ENCODE peak calls at places on chromosomes 1 and 21, in ten cellular contexts. K is GM10248, B is adrenal gland, C is GM23338, Y is brain microvascular endothelial cell, J is fibroblast of villous mesenchyme, O is IMR-90, Q is lung, U is heart left ventricle, I is GM20000. E is an unnamed sample.

GRCh38 chr21:38202811-38203210 is 54.0 kb upstream of the KCNJ15 start:
- DNase-seq in K (no peak), B (no peak), C (no peak), Y (no peak), J (no peak), O (no peak), Q (no peak), U (no peak), I (no peak), E (no peak)

GRCh38 chr1:26290416-26291261 is 10.8 kb downstream of the SH3BGRL3 start:
- DNase-seq in K (peak), B (no peak), C (peak), Y (no peak), J (no peak), O (no peak), Q (no peak), U (no peak), I (peak), E (no peak)

GRCh38 chr1:151535326-151536271 is 4.5 kb upstream of the TUFT1 start:
- DNase-seq in K (no peak), B (no peak), C (no peak), Y (no peak), J (no peak), O (peak), Q (no peak), U (no peak), I (no peak), E (no peak)

GRCh38 chr1:55317263-55317662 is 102.1 kb upstream of the USP24 start:
- DNase-seq in K (no peak), B (no peak), C (no peak), Y (no peak), J (no peak), O (no peak), Q (no peak), U (no peak), I (no peak), E (no peak)

GRCh38 chr1:210541680-210542358 is 213.1 kb downstream of the HHAT start:
- DNase-seq in K (no peak), B (no peak), C (peak), Y (peak), J (no peak), O (peak), Q (no peak), U (no peak), I (no peak), E (no peak)

GRCh38 chr1:227411066-227411465 is 92.8 kb upstream of the CDC42BPA start:
- DNase-seq in K (no peak), B (no peak), C (no peak), Y (peak), J (peak), O (peak), Q (no peak), U (no peak), I (no peak), E (no peak)

GRCh38 chr21:42039470-42039901 is 29.3 kb upstream of the ZBTB21 start:
- DNase-seq in K (no peak), B (no peak), C (no peak), Y (peak), J (peak), O (peak), Q (peak), U (no peak), I (no peak), E (no peak)

GRCh38 chr1:167059045-167059728 is 31.0 kb downstream of the GPA33 start:
- DNase-seq in K (peak), B (peak), C (peak), Y (peak), J (peak), O (peak), Q (peak), U (peak), I (peak), E (peak)

GRCh38 chr1:224509881-224510280 is 75.3 kb upstream of the WDR26 start:
- DNase-seq in K (no peak), B (no peak), C (no peak), Y (no peak), J (peak), O (peak), Q (no peak), U (no peak), I (no peak), E (no peak)

GRCh38 chr1:40299366-40300248 is 17.5 kb downstream of the COL9A2 start:
- DNase-seq in K (no peak), B (no peak), C (no peak), Y (no peak), J (no peak), O (peak), Q (no peak), U (no peak), I (peak), E (no peak)

GRCh38 chr1:210908257-210908656 is 225.7 kb downstream of the KCNH1 start:
- DNase-seq in K (no peak), B (no peak), C (no peak), Y (no peak), J (no peak), O (no peak), Q (no peak), U (no peak), I (no peak), E (no peak)

GRCh38 chr1:157099633-157100009 is at the start of gene ETV3L:
- DNase-seq in K (no peak), B (no peak), C (no peak), Y (no peak), J (no peak), O (no peak), Q (no peak), U (peak), I (no peak), E (no peak)

GRCh38 chr1:77031101-77031662 is 163.9 kb downstream of the ST6GALNAC5 start:
- DNase-seq in K (no peak), B (no peak), C (no peak), Y (peak), J (peak), O (peak), Q (no peak), U (no peak), I (peak), E (no peak)

GRCh38 chr1:33260435-33260980 is 4.2 kb downstream of the ZNF362 start:
- DNase-seq in K (no peak), B (no peak), C (no peak), Y (no peak), J (no peak), O (no peak), Q (no peak), U (no peak), I (no peak), E (no peak)

GRCh38 chr1:76158126-76158525 is 83.6 kb downstream of the ST6GALNAC3 start:
- DNase-seq in K (no peak), B (no peak), C (no peak), Y (no peak), J (no peak), O (no peak), Q (no peak), U (no peak), I (no peak), E (no peak)

GRCh38 chr1:183569141-183569540 is 21.1 kb downstream of the NCF2 start:
- DNase-seq in K (no peak), B (no peak), C (no peak), Y (peak), J (no peak), O (peak), Q (no peak), U (no peak), I (no peak), E (no peak)

GRCh38 chr1:206631085-206631509 is 4.2 kb upstream of the DYRK3 start:
- DNase-seq in K (peak), B (peak), C (peak), Y (peak), J (peak), O (peak), Q (peak), U (no peak), I (peak), E (no peak)

GRCh38 chr1:145985502-145986439 is 10.6 kb downstream of the TXNIP start:
- DNase-seq in K (no peak), B (peak), C (peak), Y (no peak), J (peak), O (peak), Q (peak), U (peak), I (no peak), E (no peak)

GRCh38 chr1:21069549-21069948 is 107.1 kb downstream of the EIF4G3 start:
- DNase-seq in K (no peak), B (no peak), C (peak), Y (peak), J (peak), O (peak), Q (no peak), U (no peak), I (no peak), E (no peak)

GRCh38 chr1:243547906-243548305 is 292.1 kb downstream of the SDCCAG8 start:
- DNase-seq in K (no peak), B (no peak), C (no peak), Y (no peak), J (no peak), O (no peak), Q (no peak), U (no peak), I (no peak), E (no peak)

GRCh38 chr1:192984058-192984457 is 75.1 kb downstream of the UCHL5 start:
- DNase-seq in K (no peak), B (no peak), C (no peak), Y (no peak), J (no peak), O (no peak), Q (no peak), U (no peak), I (no peak), E (no peak)

GRCh38 chr1:8042134-8042533 is 16.0 kb upstream of the ERRFI1 start:
- DNase-seq in K (no peak), B (no peak), C (no peak), Y (no peak), J (no peak), O (no peak), Q (no peak), U (no peak), I (no peak), E (no peak)

GRCh38 chr21:45258476-45258875 is 29.2 kb downstream of the POFUT2 start:
- DNase-seq in K (no peak), B (no peak), C (no peak), Y (no peak), J (no peak), O (no peak), Q (no peak), U (no peak), I (no peak), E (no peak)

GRCh38 chr21:45449658-45450502 is 44.9 kb downstream of the COL18A1 start:
- DNase-seq in K (no peak), B (no peak), C (no peak), Y (no peak), J (no peak), O (no peak), Q (no peak), U (peak), I (no peak), E (no peak)

GRCh38 chr1:12527564-12527963 is 90.4 kb downstream of the DHRS3 start:
- DNase-seq in K (no peak), B (no peak), C (no peak), Y (no peak), J (no peak), O (no peak), Q (no peak), U (no peak), I (no peak), E (no peak)

GRCh38 chr1:40435471-40435870 is 14.8 kb upstream of the ZFP69B start:
- DNase-seq in K (no peak), B (no peak), C (no peak), Y (peak), J (no peak), O (peak), Q (no peak), U (no peak), I (no peak), E (no peak)

GRCh38 chr1:218571515-218571914 is 226.4 kb downstream of the TGFB2 start:
- DNase-seq in K (no peak), B (no peak), C (no peak), Y (no peak), J (no peak), O (no peak), Q (no peak), U (no peak), I (no peak), E (no peak)

GRCh38 chr1:60428161-60428560 is 354.6 kb upstream of the C1orf87 start:
- DNase-seq in K (no peak), B (no peak), C (no peak), Y (no peak), J (peak), O (no peak), Q (no peak), U (no peak), I (no peak), E (no peak)

GRCh38 chr1:224339422-224340033 is 9.6 kb upstream of the NVL start:
- DNase-seq in K (no peak), B (no peak), C (no peak), Y (no peak), J (no peak), O (no peak), Q (no peak), U (no peak), I (no peak), E (no peak)

GRCh38 chr1:240555524-240555923 is 56.4 kb downstream of the GREM2 start:
- DNase-seq in K (no peak), B (no peak), C (no peak), Y (no peak), J (no peak), O (no peak), Q (no peak), U (no peak), I (no peak), E (no peak)

GRCh38 chr1:209106861-209107260 is 476.7 kb upstream of the CAMK1G start:
- DNase-seq in K (no peak), B (no peak), C (no peak), Y (no peak), J (no peak), O (no peak), Q (no peak), U (no peak), I (no peak), E (no peak)

GRCh38 chr1:55898191-55898590 is 681.2 kb downstream of the PLPP3 start:
- DNase-seq in K (no peak), B (no peak), C (no peak), Y (peak), J (peak), O (peak), Q (no peak), U (no peak), I (no peak), E (no peak)

GRCh38 chr1:8473121-8473891 is 155.4 kb downstream of the SLC45A1 start:
- DNase-seq in K (no peak), B (no peak), C (no peak), Y (no peak), J (no peak), O (no peak), Q (no peak), U (no peak), I (no peak), E (no peak)

GRCh38 chr1:81920245-81920740 is 119.6 kb downstream of the ADGRL2 start:
- DNase-seq in K (no peak), B (peak), C (peak), Y (peak), J (peak), O (peak), Q (no peak), U (no peak), I (no peak), E (no peak)

GRCh38 chr21:33089439-33089838 is 19.5 kb downstream of the OLIG1 start:
- DNase-seq in K (no peak), B (no peak), C (no peak), Y (no peak), J (no peak), O (no peak), Q (no peak), U (no peak), I (no peak), E (no peak)

GRCh38 chr1:92411511-92411910 is 75.2 kb downstream of the GFI1 start:
- DNase-seq in K (no peak), B (no peak), C (no peak), Y (peak), J (peak), O (peak), Q (no peak), U (no peak), I (no peak), E (no peak)

GRCh38 chr1:208351838-208352237 is 107.7 kb upstream of the PLXNA2 start:
- DNase-seq in K (no peak), B (no peak), C (no peak), Y (no peak), J (no peak), O (no peak), Q (no peak), U (no peak), I (no peak), E (no peak)

GRCh38 chr1:183998045-183998444 is 39.5 kb downstream of the COLGALT2 start:
- DNase-seq in K (no peak), B (no peak), C (no peak), Y (no peak), J (no peak), O (no peak), Q (no peak), U (no peak), I (no peak), E (no peak)

GRCh38 chr1:46130144-46130543 is 2.3 kb downstream of the PIK3R3 start:
- DNase-seq in K (no peak), B (no peak), C (no peak), Y (no peak), J (no peak), O (no peak), Q (no peak), U (no peak), I (no peak), E (no peak)
- TF ChIP-seq CTCF in K (no peak), B (no peak), C (no peak), Y (no peak), J (no peak), O (no peak), Q (no peak), U (no peak), I (no peak), E (no peak)

GRCh38 chr1:85421179-85421578 is 43.8 kb downstream of the DDAH1 start:
- DNase-seq in K (no peak), B (no peak), C (no peak), Y (no peak), J (peak), O (no peak), Q (no peak), U (no peak), I (no peak), E (no peak)
- TF ChIP-seq CTCF in K (no peak), B (no peak), C (no peak), Y (no peak), J (no peak), O (no peak), Q (no peak), U (no peak), I (no peak), E (no peak)

DNA sequence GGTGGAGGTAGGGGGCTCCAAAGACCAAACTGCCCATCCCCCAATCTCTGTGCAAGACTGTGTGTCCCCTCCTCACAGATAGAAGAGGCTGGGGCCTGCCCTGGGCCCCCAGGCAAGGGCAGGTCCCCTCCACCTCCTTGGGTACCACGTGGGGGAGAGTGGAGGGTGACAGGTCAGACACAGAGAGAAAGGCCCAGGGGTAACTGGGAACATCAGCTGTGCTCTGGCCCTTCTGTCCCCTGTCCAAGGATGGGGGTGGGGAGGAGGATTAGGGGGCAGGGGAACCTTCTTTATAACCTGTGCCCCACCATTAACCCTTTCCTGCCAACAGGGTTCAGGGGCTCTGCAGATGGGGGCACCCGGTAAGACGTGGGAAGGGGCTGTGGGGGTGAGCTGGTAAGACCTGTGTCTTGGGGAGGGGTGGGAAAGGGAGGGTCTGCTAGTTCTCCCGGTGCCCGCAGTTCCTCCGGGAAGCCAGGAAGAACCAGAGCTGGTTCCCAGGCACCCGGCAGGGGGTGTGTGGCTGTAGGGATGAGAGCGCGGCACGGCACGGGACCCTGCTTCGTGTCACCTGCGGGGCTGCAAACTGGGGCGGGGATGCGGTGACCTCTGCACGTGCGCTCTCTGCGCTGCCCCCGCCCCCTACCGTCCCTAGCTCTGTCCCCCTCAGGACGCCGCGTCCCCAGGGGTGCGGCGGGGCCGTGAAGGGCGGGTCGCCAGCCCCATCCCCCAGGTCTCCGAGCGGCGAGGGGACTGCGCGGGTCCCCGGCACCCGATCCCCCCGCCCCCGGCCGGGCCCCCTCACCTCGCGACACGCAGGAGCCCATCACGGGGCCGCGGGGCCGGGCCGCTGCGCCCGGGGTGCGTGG is 601 bp downstream of the FAM131C start:
- DNase-seq in K (no peak), B (no peak), C (peak), Y (no peak), J (no peak), O (no peak), Q (no peak), U (no peak), I (no peak), E (no peak)
- TF ChIP-seq CTCF in K (no peak), B (no peak), C (no peak), Y (peak), J (peak), O (no peak), Q (no peak), U (no peak), I (no peak), E (no peak)

GRCh38 chr1:65254320-65255087 is 54.8 kb upstream of the DNAJC6 start:
- DNase-seq in K (peak), B (peak), C (peak), Y (peak), J (peak), O (peak), Q (peak), U (peak), I (peak), E (peak)
- TF ChIP-seq CTCF in K (no peak), B (no peak), C (no peak), Y (no peak), J (no peak), O (no peak), Q (no peak), U (no peak), I (no peak), E (no peak)

GRCh38 chr1:203219171-203219570 is 10.3 kb downstream of the CHIT1 start:
- DNase-seq in K (no peak), B (no peak), C (no peak), Y (no peak), J (no peak), O (no peak), Q (no peak), U (no peak), I (no peak), E (no peak)
- TF ChIP-seq CTCF in K (no peak), B (no peak), C (no peak), Y (no peak), J (no peak), O (no peak), Q (no peak), U (no peak), I (no peak), E (no peak)

E was measured in omental fat pad.